ENCODE peak calls at places on chromosomes 6 and 20, in nine cellular contexts. E is HT1080, Q is A172, G is PC-3, L is germinal center, S is sigmoid colon, F is brain pericyte, D is tibial nerve, O is fibroblast of the aortic adventitia. W is an unnamed sample.

GRCh38 chr6:15713325-15713724 is 50.5 kb upstream of the DTNBP1 start:
- DNase-seq in E (no peak), Q (no peak), G (no peak), L (no peak), S (no peak), F (no peak), D (no peak), O (no peak), W (no peak)

GRCh38 chr20:62741191-62741676 is 32.6 kb downstream of the NTSR1 start:
- DNase-seq in E (peak; percentile 80), Q (peak; percentile 85), G (peak; percentile 42), L (no peak), S (peak; percentile 48), F (no peak), D (no peak), O (peak; percentile 22), W (no peak)

GRCh38 chr6:160393966-160394653 is 45.9 kb downstream of the SLC22A3 start:
- DNase-seq in E (no peak), Q (no peak), G (no peak), L (no peak), S (no peak), F (no peak), D (no peak), O (peak; percentile 15), W (no peak)

GRCh38 chr6:157240059-157240959 is 83.0 kb downstream of the TMEM242 start:
- DNase-seq in E (peak; percentile 32), Q (peak; percentile 69), G (peak; percentile 60), L (no peak), S (peak; percentile 92), F (no peak), D (peak; percentile 46), O (peak; percentile 71), W (no peak)

GRCh38 chr6:123323419-123324329 is 313.1 kb downstream of the TRDN start:
- DNase-seq in E (no peak), Q (peak; percentile 5), G (no peak), L (no peak), S (no peak), F (no peak), D (no peak), O (peak; percentile 17), W (no peak)

GRCh38 chr20:10672579-10673127 is 1.1 kb downstream of the JAG1 start:
- DNase-seq in E (peak; percentile 47), Q (peak; percentile 46), G (peak; percentile 58), L (peak; percentile 24), S (peak; percentile 86), F (no peak), D (no peak), O (peak; percentile 62), W (peak; percentile 70)

GRCh38 chr20:26208296-26209091 is 511.8 kb upstream of the ZNF337 start:
- DNase-seq in E (no peak), Q (no peak), G (no peak), L (no peak), S (peak; percentile 52), F (no peak), D (no peak), O (no peak), W (peak; percentile 53)

GRCh38 chr20:1472556-1473243 is 6.1 kb upstream of the NSFL1C start:
- DNase-seq in E (no peak), Q (no peak), G (no peak), L (peak; percentile 21), S (no peak), F (no peak), D (no peak), O (no peak), W (no peak)

GRCh38 chr6:156283091-156283490 is 494.1 kb upstream of the ARID1B start:
- DNase-seq in E (no peak), Q (no peak), G (no peak), L (no peak), S (no peak), F (no peak), D (no peak), O (no peak), W (no peak)

GRCh38 chr6:30798501-30798900 is 54.2 kb upstream of the IER3 start:
- DNase-seq in E (no peak), Q (no peak), G (no peak), L (no peak), S (no peak), F (no peak), D (no peak), O (no peak), W (no peak)

GRCh38 chr6:129895692-129896091 is 34.6 kb upstream of the TMEM244 start:
- DNase-seq in E (no peak), Q (no peak), G (peak; percentile 41), L (no peak), S (no peak), F (no peak), D (no peak), O (peak; percentile 40), W (no peak)

GRCh38 chr20:43722153-43722505 is 4.7 kb downstream of the GTSF1L start:
- DNase-seq in E (no peak), Q (no peak), G (no peak), L (no peak), S (no peak), F (no peak), D (no peak), O (no peak), W (no peak)

GRCh38 chr20:38764563-38765355 is 16.5 kb downstream of the ACTR5 start:
- DNase-seq in E (peak; percentile 87), Q (peak; percentile 74), G (peak; percentile 88), L (no peak), S (no peak), F (no peak), D (no peak), O (peak; percentile 86), W (no peak)

GRCh38 chr6:37819802-37820712 is 530 bp downstream of the ZFAND3 start:
- DNase-seq in E (peak; percentile 80), Q (peak; percentile 70), G (peak; percentile 68), L (peak; percentile 27), S (peak; percentile 82), F (no peak), D (peak; percentile 28), O (peak; percentile 75), W (peak; percentile 64)

GRCh38 chr20:63702751-63703470 is 4.9 kb downstream of the ARFRP1 start:
- DNase-seq in E (no peak), Q (no peak), G (no peak), L (no peak), S (peak; percentile 57), F (no peak), D (no peak), O (no peak), W (peak; percentile 14)

GRCh38 chr6:157107915-157108651 is 215.2 kb downstream of the TMEM242 start:
- DNase-seq in E (peak; percentile 88), Q (peak; percentile 76), G (peak; percentile 82), L (no peak), S (no peak), F (peak; percentile 43), D (no peak), O (peak; percentile 96), W (peak; percentile 57)

GRCh38 chr6:108557494-108558371 is 3.0 kb upstream of the FOXO3 start:
- DNase-seq in E (peak; percentile 31), Q (peak; percentile 19), G (peak; percentile 64), L (peak; percentile 84), S (peak; percentile 79), F (no peak), D (peak; percentile 65), O (peak; percentile 53), W (peak; percentile 94)

GRCh38 chr6:117280922-117281321 is 15.6 kb downstream of the VGLL2 start:
- DNase-seq in E (no peak), Q (no peak), G (peak; percentile 55), L (no peak), S (no peak), F (no peak), D (no peak), O (no peak), W (no peak)

GRCh38 chr6:97097068-97098047 is 172.8 kb downstream of the KLHL32 start:
- DNase-seq in E (no peak), Q (no peak), G (peak; percentile 15), L (no peak), S (no peak), F (no peak), D (no peak), O (peak; percentile 4), W (no peak)

GRCh38 chr6:73803562-73804221 is 107.7 kb downstream of the CD109 start:
- DNase-seq in E (peak; percentile 88), Q (peak; percentile 73), G (peak; percentile 82), L (no peak), S (no peak), F (peak; percentile 15), D (no peak), O (peak; percentile 96), W (peak; percentile 19)

GRCh38 chr6:115680621-115681020 is 380.1 kb downstream of the FRK start:
- DNase-seq in E (no peak), Q (no peak), G (no peak), L (no peak), S (peak; percentile 51), F (no peak), D (no peak), O (no peak), W (no peak)

GRCh38 chr6:13762648-13763441 is 51.2 kb upstream of the RANBP9 start:
- DNase-seq in E (peak; percentile 37), Q (no peak), G (no peak), L (peak; percentile 41), S (peak; percentile 93), F (no peak), D (no peak), O (peak; percentile 96), W (no peak)

GRCh38 chr6:139977887-139978332 is 603.5 kb upstream of the CITED2 start:
- DNase-seq in E (peak; percentile 40), Q (peak; percentile 58), G (peak; percentile 61), L (no peak), S (no peak), F (no peak), D (no peak), O (peak; percentile 78), W (no peak)

GRCh38 chr6:143885116-143885515 is 20.8 kb downstream of the ZC2HC1B start:
- DNase-seq in E (no peak), Q (no peak), G (no peak), L (no peak), S (no peak), F (no peak), D (no peak), O (no peak), W (no peak)

GRCh38 chr6:76776876-76777275 is 686.4 kb downstream of the HTR1B start:
- DNase-seq in E (no peak), Q (no peak), G (no peak), L (no peak), S (no peak), F (no peak), D (no peak), O (no peak), W (no peak)

GRCh38 chr20:14406495-14406894 is 69.1 kb upstream of the FLRT3 start:
- DNase-seq in E (peak; percentile 59), Q (peak; percentile 74), G (peak; percentile 94), L (no peak), S (no peak), F (no peak), D (no peak), O (peak; percentile 83), W (no peak)

GRCh38 chr6:124400600-124400999 is 561.6 kb upstream of the RNF217 start:
- DNase-seq in E (no peak), Q (no peak), G (no peak), L (no peak), S (no peak), F (no peak), D (no peak), O (no peak), W (no peak)

GRCh38 chr6:32843321-32843978 is 397 bp downstream of the PSMB8 start:
- DNase-seq in E (no peak), Q (peak; percentile 13), G (no peak), L (peak; percentile 17), S (no peak), F (no peak), D (no peak), O (peak; percentile 23), W (no peak)

GRCh38 chr6:141925001-141925400 is 207.7 kb upstream of the GJE1 start:
- DNase-seq in E (no peak), Q (no peak), G (no peak), L (no peak), S (no peak), F (no peak), D (no peak), O (peak; percentile 4), W (no peak)

GRCh38 chr6:30686908-30687658 is 638 bp upstream of the PPP1R18 start:
- DNase-seq in E (peak; percentile 99), Q (peak; percentile 98), G (peak; percentile 96), L (peak; percentile 79), S (peak; percentile 98), F (peak; percentile 87), D (peak; percentile 89), O (peak; percentile 98), W (peak; percentile 93)

GRCh38 chr6:3869284-3869631 is 20.1 kb downstream of the FAM50B start:
- DNase-seq in E (no peak), Q (no peak), G (no peak), L (no peak), S (no peak), F (no peak), D (no peak), O (no peak), W (no peak)

W was measured in SK-N-SH.